ENCODE peak calls at places on chromosomes 5 and 9, in seven cellular contexts. A is hepatocyte; Z is GM23338; D is cardiac muscle cell; M is OCI-LY7; F is sigmoid colon; K is CD8-positive, alpha-beta T cell. J is an unnamed sample.
A peak's percentile ranks its signal among the peaks of the same experiment; 100 is the strongest.

GRCh38 chr5:84430863-84431663 is 46.4 kb upstream of the EDIL3 start:
- DNase-seq in A (no peak), Z (no peak), D (no peak), M (no peak), F (no peak), K (no peak), J (peak; percentile 45)

GRCh38 chr5:149161026-149161687 is 19.9 kb downstream of the ABLIM3 start:
- DNase-seq in A (peak; percentile 55), Z (no peak), D (no peak), M (no peak), F (no peak), K (no peak), J (no peak)

GRCh38 chr5:56631719-56632118 is 183.6 kb upstream of the MAP3K1 start:
- DNase-seq in A (no peak), Z (no peak), D (no peak), M (no peak), F (no peak), K (no peak), J (no peak)

GRCh38 chr9:2593754-2594153 is 27.8 kb upstream of the VLDLR start:
- DNase-seq in A (no peak), Z (no peak), D (no peak), M (no peak), F (no peak), K (no peak), J (no peak)

GRCh38 chr5:135813758-135814157 is 20.7 kb upstream of the SLC25A48 start:
- DNase-seq in A (no peak), Z (no peak), D (no peak), M (no peak), F (no peak), K (no peak), J (no peak)

GRCh38 chr5:72036951-72037350 is 70.3 kb upstream of the MAP1B start:
- DNase-seq in A (no peak), Z (peak; percentile 43), D (peak; percentile 15), M (no peak), F (no peak), K (no peak), J (peak; percentile 34)

GRCh38 chr5:1763548-1763911 is 36.1 kb downstream of the MRPL36 start:
- DNase-seq in A (peak; percentile 48), Z (peak; percentile 76), D (peak; percentile 77), M (peak; percentile 48), F (peak; percentile 60), K (no peak), J (peak; percentile 41)

GRCh38 chr9:103361906-103362305 is 366.8 kb downstream of the CYLC2 start:
- DNase-seq in A (no peak), Z (no peak), D (no peak), M (no peak), F (no peak), K (no peak), J (no peak)

GRCh38 chr5:13601152-13601551 is 343.3 kb downstream of the DNAH5 start:
- DNase-seq in A (no peak), Z (no peak), D (no peak), M (no peak), F (no peak), K (no peak), J (no peak)

GRCh38 chr5:42854795-42855194 is 43.1 kb upstream of the SELENOP start:
- DNase-seq in A (peak; percentile 64), Z (no peak), D (no peak), M (no peak), F (no peak), K (no peak), J (no peak)

GRCh38 chr5:25862276-25862675 is 1176.1 kb downstream of the CDH9 start:
- DNase-seq in A (no peak), Z (peak; percentile 44), D (no peak), M (no peak), F (no peak), K (no peak), J (peak; percentile 54)

GRCh38 chr9:136100700-136101614 is 5.9 kb upstream of the NACC2 start:
- DNase-seq in A (no peak), Z (peak; percentile 80), D (no peak), M (peak; percentile 48), F (no peak), K (no peak), J (peak; percentile 50)

GRCh38 chr9:112041536-112042243 is 133.4 kb downstream of the SUSD1 start:
- DNase-seq in A (peak; percentile 55), Z (peak; percentile 82), D (no peak), M (no peak), F (peak; percentile 68), K (no peak), J (no peak)

GRCh38 chr5:121918238-121918637 is 43.5 kb upstream of the SRFBP1 start:
- DNase-seq in A (no peak), Z (no peak), D (no peak), M (no peak), F (no peak), K (no peak), J (no peak)

DNA sequence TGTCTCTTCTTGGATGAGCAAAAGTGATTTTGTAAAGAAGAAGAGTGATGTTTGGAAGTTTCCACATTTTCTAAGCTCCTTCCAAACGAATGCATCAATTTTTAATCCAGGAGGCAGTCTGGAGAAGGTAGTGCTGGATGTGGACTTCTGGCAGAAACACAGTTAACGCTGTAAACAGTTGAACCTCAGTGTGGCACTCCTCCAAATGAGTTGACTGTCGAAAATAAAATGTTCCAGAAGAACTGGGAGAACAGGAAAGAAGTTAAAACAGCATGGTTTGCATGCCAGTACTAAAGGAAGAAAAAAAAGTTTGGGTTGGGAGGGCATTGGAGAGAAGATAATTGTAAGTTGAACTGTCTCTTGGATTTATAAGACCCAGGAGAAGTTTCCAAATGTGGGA is 6.5 kb downstream of the ZNF462 start:
- DNase-seq in A (no peak), Z (no peak), D (no peak), M (no peak), F (peak; percentile 74), K (no peak), J (no peak)
- H3K4me1 ChIP-seq in A (peaks cover 26% of the 10 kb centered on the region), Z (peaks cover 91% of the 10 kb centered on the region), D (peaks cover 13% of the 10 kb centered on the region), M (no peaks in the 10 kb centered on the region), F (peaks cover 60% of the 10 kb centered on the region), K (no peaks in the 10 kb centered on the region), J (peaks cover 2% of the 10 kb centered on the region)

GRCh38 chr9:5449521-5450359 is 602 bp upstream of the CD274 start:
- DNase-seq in A (no peak), Z (no peak), D (no peak), M (no peak), F (no peak), K (no peak), J (no peak)
- TF ChIP-seq CTCF in A (no peak), Z (no peak), D (no peak), M (no peak), F (no peak), K (no peak), J (no peak)

GRCh38 chr9:128365525-128365924 is 5.6 kb upstream of the URM1 start:
- DNase-seq in A (no peak), Z (no peak), D (no peak), M (no peak), F (no peak), K (no peak), J (no peak)
- H3K4me3 ChIP-seq in A (no peak overlapping the region), Z (peak overlapping the region; percentile 50), D (no peak overlapping the region), M (no peak overlapping the region), F (peak overlapping the region; percentile 45), K (peak overlapping the region; percentile 37), J (no peak overlapping the region)

GRCh38 chr9:121750715-121751623 is 99.5 kb downstream of the DAB2IP start:
- DNase-seq in A (no peak), Z (no peak), D (no peak), M (no peak), F (no peak), K (no peak), J (no peak)
- H3K4me1 ChIP-seq in A (peaks cover 11% of the 10 kb centered on the region), Z (peaks cover 3% of the 10 kb centered on the region), D (peaks cover 6% of the 10 kb centered on the region), M (peaks cover 23% of the 10 kb centered on the region), F (peaks cover 99% of the 10 kb centered on the region), K (peaks cover 14% of the 10 kb centered on the region), J (peaks cover 8% of the 10 kb centered on the region)

GRCh38 chr5:141192110-141192725 is at the start of gene PCDHB10:
- DNase-seq in A (peak; percentile 28), Z (peak; percentile 90), D (peak; percentile 51), M (peak; percentile 34), F (peak; percentile 47), K (no peak), J (peak; percentile 45)
- TF ChIP-seq CTCF in A (peak; percentile 41), Z (peak; percentile 99), D (peak; percentile 19), M (peak; percentile 86), F (peak; percentile 5), K (no peak), J (peak; percentile 63)

DNA sequence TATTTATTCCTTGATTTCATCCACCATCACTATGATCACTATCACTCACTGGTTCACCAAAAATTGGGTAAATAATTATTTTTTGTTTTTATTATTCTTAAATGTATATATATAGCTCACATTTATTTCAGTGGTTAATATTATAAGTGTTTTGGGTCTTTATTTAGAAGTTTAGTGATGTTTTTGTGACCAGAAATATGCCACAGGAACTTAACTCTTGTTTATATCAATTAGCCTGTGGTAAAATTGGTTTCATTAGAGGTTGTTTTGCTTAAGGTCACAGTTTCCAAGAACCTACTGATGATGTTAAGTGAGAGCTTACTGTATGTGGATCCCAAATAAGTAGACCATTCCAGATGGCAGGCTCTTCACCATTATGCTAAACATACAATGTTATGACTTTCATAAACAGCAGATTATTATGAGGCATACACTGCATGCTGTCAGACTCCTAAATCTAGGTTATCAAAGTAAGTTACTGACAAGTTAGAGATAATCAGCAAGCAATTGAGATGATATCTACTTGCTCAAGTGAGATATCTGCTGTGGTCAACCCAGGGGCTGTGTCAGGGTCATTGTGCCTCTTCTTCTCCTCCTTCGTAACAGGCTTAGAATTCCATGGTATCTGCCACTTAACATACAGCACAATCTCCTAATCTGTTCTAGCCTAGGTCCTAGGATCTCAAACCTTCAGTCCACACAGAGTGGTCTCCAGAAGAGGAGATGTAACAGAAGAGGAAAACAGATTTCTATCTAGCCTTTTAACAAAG is 57.6 kb downstream of the NR3C1 start:
- DNase-seq in A (no peak), Z (no peak), D (no peak), M (no peak), F (no peak), K (no peak), J (no peak)
- H3K4me3 ChIP-seq in A (no peak overlapping the region), Z (no peak overlapping the region), D (no peak overlapping the region), M (no peak overlapping the region), F (no peak overlapping the region), K (no peak overlapping the region), J (no peak overlapping the region)